ENCODE peak calls at places on chromosomes 13 and 19, in eight cellular contexts. One of them, this sample, is unnamed. For H3K9me3, the result is how much of the 10 kb centered on the place peaks cover.

GRCh38 chr13:109743706-109744453 is 42.5 kb downstream of the IRS2 start:
- DNase-seq in tibial nerve: no peak
- DNase-seq in gastrocnemius medialis: no peak
- DNase-seq in heart right ventricle: no peak
- DNase-seq in mammary epithelial cell: peak
- DNase-seq in psoas muscle: no peak
- DNase-seq in endodermal cell: peak
- DNase-seq in CD8-positive, alpha-beta T cell: no peak
- DNase-seq in this sample: no peak

GRCh38 chr13:91520952-91521351 is 122.5 kb downstream of the GPC5 start:
- DNase-seq in endodermal cell: no peak
- DNase-seq in tibial nerve: no peak
- DNase-seq in psoas muscle: no peak
- DNase-seq in heart right ventricle: no peak
- DNase-seq in gastrocnemius medialis: no peak
- DNase-seq in mammary epithelial cell: no peak
- DNase-seq in CD8-positive, alpha-beta T cell: no peak
- DNase-seq in this sample: no peak

GRCh38 chr13:36297259-36297599 is 385 bp downstream of the CCDC169 start:
- DNase-seq in CD8-positive, alpha-beta T cell: no peak
- DNase-seq in gastrocnemius medialis: no peak
- DNase-seq in tibial nerve: no peak
- DNase-seq in mammary epithelial cell: no peak
- DNase-seq in heart right ventricle: no peak
- DNase-seq in psoas muscle: no peak
- DNase-seq in endodermal cell: no peak
- DNase-seq in this sample: no peak

GRCh38 chr13:85638815-85639393 is 160.3 kb downstream of the SLITRK6 start:
- DNase-seq in mammary epithelial cell: no peak
- DNase-seq in psoas muscle: no peak
- DNase-seq in tibial nerve: no peak
- DNase-seq in gastrocnemius medialis: no peak
- DNase-seq in endodermal cell: peak
- DNase-seq in CD8-positive, alpha-beta T cell: no peak
- DNase-seq in heart right ventricle: no peak
- DNase-seq in this sample: peak

GRCh38 chr13:85228692-85229091 is 570.5 kb downstream of the SLITRK6 start:
- DNase-seq in psoas muscle: no peak
- DNase-seq in gastrocnemius medialis: no peak
- DNase-seq in endodermal cell: no peak
- DNase-seq in tibial nerve: no peak
- DNase-seq in heart right ventricle: no peak
- DNase-seq in mammary epithelial cell: no peak
- DNase-seq in CD8-positive, alpha-beta T cell: no peak
- DNase-seq in this sample: no peak

GRCh38 chr19:32146664-32147063 is 198.7 kb upstream of the ZNF507 start:
- DNase-seq in gastrocnemius medialis: no peak
- DNase-seq in heart right ventricle: no peak
- DNase-seq in endodermal cell: no peak
- DNase-seq in mammary epithelial cell: no peak
- DNase-seq in CD8-positive, alpha-beta T cell: no peak
- DNase-seq in psoas muscle: no peak
- DNase-seq in tibial nerve: no peak
- DNase-seq in this sample: no peak

GRCh38 chr13:105159794-105160193 is 1375.7 kb downstream of the EFNB2 start:
- DNase-seq in endodermal cell: no peak
- DNase-seq in gastrocnemius medialis: no peak
- DNase-seq in CD8-positive, alpha-beta T cell: no peak
- DNase-seq in psoas muscle: no peak
- DNase-seq in mammary epithelial cell: no peak
- DNase-seq in tibial nerve: no peak
- DNase-seq in heart right ventricle: no peak
- DNase-seq in this sample: no peak

GRCh38 chr13:93771229-93771628 is 544.6 kb downstream of the GPC6 start:
- DNase-seq in heart right ventricle: no peak
- DNase-seq in endodermal cell: no peak
- DNase-seq in CD8-positive, alpha-beta T cell: no peak
- DNase-seq in gastrocnemius medialis: no peak
- DNase-seq in mammary epithelial cell: no peak
- DNase-seq in psoas muscle: no peak
- DNase-seq in tibial nerve: no peak
- DNase-seq in this sample: no peak

GRCh38 chr19:4567584-4568071 is 8.1 kb upstream of the SEMA6B start:
- DNase-seq in psoas muscle: peak
- DNase-seq in mammary epithelial cell: no peak
- DNase-seq in CD8-positive, alpha-beta T cell: peak
- DNase-seq in tibial nerve: peak
- DNase-seq in endodermal cell: peak
- DNase-seq in gastrocnemius medialis: no peak
- DNase-seq in heart right ventricle: peak
- DNase-seq in this sample: peak

GRCh38 chr13:31945202-31945978 is 86.2 kb upstream of the FRY start:
- DNase-seq in gastrocnemius medialis: peak
- DNase-seq in mammary epithelial cell: peak
- DNase-seq in tibial nerve: peak
- DNase-seq in CD8-positive, alpha-beta T cell: no peak
- DNase-seq in heart right ventricle: peak
- DNase-seq in psoas muscle: peak
- DNase-seq in endodermal cell: peak
- DNase-seq in this sample: peak

GRCh38 chr13:45545686-45546409 is 69.7 kb downstream of the ERICH6B start:
- DNase-seq in endodermal cell: no peak
- DNase-seq in psoas muscle: no peak
- DNase-seq in heart right ventricle: no peak
- DNase-seq in CD8-positive, alpha-beta T cell: no peak
- DNase-seq in tibial nerve: no peak
- DNase-seq in gastrocnemius medialis: no peak
- DNase-seq in mammary epithelial cell: no peak
- DNase-seq in this sample: no peak

GRCh38 chr13:80778302-80778701 is 437.4 kb upstream of the SPRY2 start:
- DNase-seq in gastrocnemius medialis: no peak
- DNase-seq in psoas muscle: no peak
- DNase-seq in CD8-positive, alpha-beta T cell: no peak
- DNase-seq in tibial nerve: no peak
- DNase-seq in mammary epithelial cell: peak
- DNase-seq in heart right ventricle: no peak
- DNase-seq in endodermal cell: no peak
- DNase-seq in this sample: no peak

GRCh38 chr19:19342086-19343015 is 21.7 kb downstream of the MAU2 start:
- DNase-seq in tibial nerve: no peak
- DNase-seq in psoas muscle: peak
- DNase-seq in endodermal cell: peak
- DNase-seq in heart right ventricle: peak
- DNase-seq in mammary epithelial cell: peak
- DNase-seq in gastrocnemius medialis: no peak
- DNase-seq in CD8-positive, alpha-beta T cell: no peak
- DNase-seq in this sample: peak

GRCh38 chr19:39737351-39737750 is 478 bp downstream of the CLC start:
- DNase-seq in CD8-positive, alpha-beta T cell: no peak
- DNase-seq in heart right ventricle: no peak
- DNase-seq in tibial nerve: no peak
- DNase-seq in endodermal cell: no peak
- DNase-seq in psoas muscle: no peak
- DNase-seq in mammary epithelial cell: no peak
- DNase-seq in gastrocnemius medialis: no peak
- DNase-seq in this sample: no peak

GRCh38 chr19:43572172-43572588 is 3.1 kb downstream of the XRCC1 start:
- DNase-seq in gastrocnemius medialis: no peak
- DNase-seq in CD8-positive, alpha-beta T cell: no peak
- DNase-seq in endodermal cell: no peak
- DNase-seq in psoas muscle: no peak
- DNase-seq in heart right ventricle: no peak
- DNase-seq in mammary epithelial cell: no peak
- DNase-seq in tibial nerve: no peak
- DNase-seq in this sample: no peak

DNA sequence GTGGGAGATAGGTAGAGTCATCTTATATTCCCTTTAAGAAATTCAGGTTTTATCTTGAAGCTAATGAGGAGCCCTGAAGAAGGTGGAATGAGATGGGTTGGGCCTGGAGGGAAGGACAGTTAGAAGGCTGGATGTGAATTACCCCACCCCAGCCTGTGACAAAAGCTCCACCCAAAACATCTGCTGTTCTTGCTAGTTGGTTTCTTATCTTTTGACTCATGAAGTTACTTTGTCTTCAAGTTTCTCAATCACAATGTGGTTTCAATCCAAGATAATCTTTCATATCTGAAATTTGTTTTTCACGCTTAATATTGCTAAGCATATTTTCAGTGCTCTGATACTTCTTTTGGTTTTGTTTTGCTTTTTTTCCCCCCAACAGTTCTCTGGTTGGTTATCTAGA is 38.3 kb upstream of the HMGB1 start:
- DNase-seq in gastrocnemius medialis: no peak
- DNase-seq in tibial nerve: no peak
- DNase-seq in psoas muscle: no peak
- DNase-seq in heart right ventricle: no peak
- DNase-seq in CD8-positive, alpha-beta T cell: no peak
- DNase-seq in mammary epithelial cell: no peak
- DNase-seq in endodermal cell: no peak
- DNase-seq in this sample: no peak
- TF ChIP-seq CTCF in gastrocnemius medialis: no peak
- TF ChIP-seq CTCF in tibial nerve: no peak
- TF ChIP-seq CTCF in psoas muscle: no peak
- TF ChIP-seq CTCF in heart right ventricle: no peak
- TF ChIP-seq CTCF in CD8-positive, alpha-beta T cell: no peak
- TF ChIP-seq CTCF in mammary epithelial cell: no peak
- TF ChIP-seq CTCF in endodermal cell: no peak
- TF ChIP-seq CTCF in this sample: no peak

DNA sequence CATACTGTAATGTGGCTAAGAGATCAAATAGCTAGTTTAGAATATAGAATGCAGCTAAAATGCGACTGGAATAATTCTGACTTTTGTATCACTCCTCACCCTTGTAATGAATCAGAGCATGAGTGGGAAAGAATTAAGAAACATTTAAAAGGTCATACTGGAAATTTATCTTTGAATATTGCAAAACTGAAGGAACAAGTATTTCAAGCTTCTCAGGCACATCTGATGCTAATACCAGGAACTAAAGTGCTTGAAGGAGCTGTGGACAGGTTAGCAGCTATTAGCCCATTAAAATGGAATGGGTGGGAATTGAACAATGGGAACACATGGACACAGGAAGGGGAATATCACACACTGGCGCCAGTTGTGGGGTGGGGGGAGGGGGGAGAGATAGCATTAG is 144.2 kb upstream of the ZNF91 start:
- DNase-seq in mammary epithelial cell: no peak
- DNase-seq in CD8-positive, alpha-beta T cell: no peak
- DNase-seq in heart right ventricle: no peak
- DNase-seq in gastrocnemius medialis: no peak
- DNase-seq in endodermal cell: no peak
- DNase-seq in tibial nerve: no peak
- DNase-seq in psoas muscle: no peak
- DNase-seq in this sample: no peak
- H3K9me3 ChIP-seq in mammary epithelial cell: under half
- H3K9me3 ChIP-seq in CD8-positive, alpha-beta T cell: under half
- H3K9me3 ChIP-seq in heart right ventricle: under half
- H3K9me3 ChIP-seq in gastrocnemius medialis: under half
- H3K9me3 ChIP-seq in endodermal cell: half or more
- H3K9me3 ChIP-seq in tibial nerve: under half
- H3K9me3 ChIP-seq in psoas muscle: under half
- H3K9me3 ChIP-seq in this sample: half or more

GRCh38 chr13:87398047-87398446 is 273.1 kb upstream of the SLITRK5 start:
- DNase-seq in heart right ventricle: no peak
- DNase-seq in CD8-positive, alpha-beta T cell: no peak
- DNase-seq in psoas muscle: no peak
- DNase-seq in gastrocnemius medialis: no peak
- DNase-seq in mammary epithelial cell: no peak
- DNase-seq in tibial nerve: no peak
- DNase-seq in endodermal cell: no peak
- DNase-seq in this sample: no peak
- TF ChIP-seq CTCF in heart right ventricle: no peak
- TF ChIP-seq CTCF in CD8-positive, alpha-beta T cell: no peak
- TF ChIP-seq CTCF in psoas muscle: no peak
- TF ChIP-seq CTCF in gastrocnemius medialis: no peak
- TF ChIP-seq CTCF in mammary epithelial cell: no peak
- TF ChIP-seq CTCF in tibial nerve: no peak
- TF ChIP-seq CTCF in endodermal cell: peak
- TF ChIP-seq CTCF in this sample: no peak

GRCh38 chr19:11872624-11873023 is 15.0 kb upstream of the ZNF69 start:
- DNase-seq in CD8-positive, alpha-beta T cell: no peak
- DNase-seq in gastrocnemius medialis: no peak
- DNase-seq in endodermal cell: no peak
- DNase-seq in psoas muscle: no peak
- DNase-seq in mammary epithelial cell: no peak
- DNase-seq in tibial nerve: no peak
- DNase-seq in heart right ventricle: no peak
- DNase-seq in this sample: no peak

GRCh38 chr19:11873762-11874161 is 13.8 kb upstream of the ZNF69 start:
- DNase-seq in psoas muscle: no peak
- DNase-seq in mammary epithelial cell: no peak
- DNase-seq in gastrocnemius medialis: no peak
- DNase-seq in CD8-positive, alpha-beta T cell: no peak
- DNase-seq in heart right ventricle: no peak
- DNase-seq in endodermal cell: no peak
- DNase-seq in tibial nerve: no peak
- DNase-seq in this sample: no peak

GRCh38 chr19:11868188-11868587 is 19.4 kb upstream of the ZNF69 start:
- DNase-seq in CD8-positive, alpha-beta T cell: no peak
- DNase-seq in mammary epithelial cell: no peak
- DNase-seq in gastrocnemius medialis: no peak
- DNase-seq in endodermal cell: no peak
- DNase-seq in psoas muscle: no peak
- DNase-seq in tibial nerve: no peak
- DNase-seq in heart right ventricle: no peak
- DNase-seq in this sample: no peak
- H3K9me3 ChIP-seq in CD8-positive, alpha-beta T cell: under half
- H3K9me3 ChIP-seq in mammary epithelial cell: under half
- H3K9me3 ChIP-seq in gastrocnemius medialis: under half
- H3K9me3 ChIP-seq in endodermal cell: under half
- H3K9me3 ChIP-seq in psoas muscle: under half
- H3K9me3 ChIP-seq in tibial nerve: half or more
- H3K9me3 ChIP-seq in heart right ventricle: under half
- H3K9me3 ChIP-seq in this sample: under half

DNA sequence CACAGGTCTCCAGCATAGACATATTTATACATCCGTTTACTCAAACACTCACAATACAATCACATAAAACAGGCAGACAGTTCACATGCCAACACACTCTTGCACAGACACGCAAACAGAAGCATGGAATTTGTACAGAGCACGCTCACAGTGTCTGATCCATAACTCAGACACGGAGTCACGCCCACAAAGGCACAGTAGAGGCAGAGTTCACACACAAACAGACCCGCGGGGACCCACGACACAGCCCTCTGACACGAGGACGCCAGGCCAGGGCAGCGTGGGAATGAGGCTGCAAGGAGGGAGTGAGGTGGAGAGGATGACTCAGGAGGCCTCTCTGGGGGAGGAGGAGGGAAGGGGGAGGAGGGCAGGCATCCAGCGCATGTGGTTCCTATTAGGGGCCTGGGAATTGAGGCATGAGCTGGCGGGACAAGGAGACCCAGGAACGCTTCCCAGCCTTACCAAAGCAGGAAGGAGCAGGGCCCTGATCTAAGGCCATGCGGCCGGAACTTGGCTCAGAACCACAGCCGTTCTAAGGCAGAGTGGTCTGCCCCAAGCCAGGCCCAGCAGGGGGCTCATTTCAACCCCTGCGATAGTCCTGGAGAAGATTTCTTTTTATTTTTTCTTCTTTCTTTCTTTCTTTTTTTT is 9.1 kb upstream of the OLFM2 start:
- DNase-seq in CD8-positive, alpha-beta T cell: no peak
- DNase-seq in heart right ventricle: peak
- DNase-seq in gastrocnemius medialis: peak
- DNase-seq in psoas muscle: peak
- DNase-seq in mammary epithelial cell: peak
- DNase-seq in tibial nerve: peak
- DNase-seq in endodermal cell: peak
- DNase-seq in this sample: peak
- TF ChIP-seq CTCF in CD8-positive, alpha-beta T cell: no peak
- TF ChIP-seq CTCF in heart right ventricle: no peak
- TF ChIP-seq CTCF in gastrocnemius medialis: no peak
- TF ChIP-seq CTCF in psoas muscle: no peak
- TF ChIP-seq CTCF in mammary epithelial cell: no peak
- TF ChIP-seq CTCF in tibial nerve: peak
- TF ChIP-seq CTCF in endodermal cell: no peak
- TF ChIP-seq CTCF in this sample: no peak

This sample was measured in left lung.